ENCODE peak calls at places on chromosomes 6 and 20, in six cellular contexts. Y, H, J, W, P and M are unnamed samples.

GRCh38 chr6:3337521-3338350 is 79.0 kb downstream of the PSMG4 start:
- DNase-seq in Y (no peak), W (no peak), P (no peak), J (peak), H (no peak), M (no peak)

GRCh38 chr20:41300906-41301305 is 16.6 kb downstream of the ZHX3 start:
- DNase-seq in J (no peak), H (no peak), W (no peak), P (no peak), Y (no peak), M (no peak)

GRCh38 chr6:122476131-122476530 is 4.5 kb upstream of the SERINC1 start:
- DNase-seq in J (peak), W (no peak), Y (no peak), P (no peak), H (no peak), M (no peak)

GRCh38 chr6:128371113-128371512 is 149.3 kb downstream of the PTPRK start:
- DNase-seq in H (no peak), W (no peak), Y (no peak), J (no peak), P (no peak), M (no peak)

GRCh38 chr6:53943410-53943809 is 148.6 kb downstream of the LRRC1 start:
- DNase-seq in P (no peak), Y (no peak), H (no peak), J (no peak), W (no peak), M (no peak)

GRCh38 chr20:20603339-20603990 is 109.0 kb downstream of the RALGAPA2 start:
- DNase-seq in P (no peak), H (no peak), W (no peak), J (peak), Y (no peak), M (no peak)

GRCh38 chr6:14871196-14871595 is 374.7 kb upstream of the JARID2 start:
- DNase-seq in J (no peak), H (no peak), P (no peak), W (no peak), Y (no peak), M (no peak)

GRCh38 chr6:146546440-146546839 is 2.8 kb downstream of the RAB32 start:
- DNase-seq in H (no peak), W (peak), Y (no peak), J (no peak), P (no peak), M (no peak)

GRCh38 chr6:140912686-140913085 is 1220.0 kb upstream of the GJE1 start:
- DNase-seq in Y (no peak), P (no peak), H (no peak), W (no peak), J (no peak), M (no peak)

GRCh38 chr6:21321076-21321475 is 272.5 kb upstream of the SOX4 start:
- DNase-seq in Y (no peak), H (no peak), P (no peak), J (no peak), W (no peak), M (no peak)

GRCh38 chr6:1538810-1539482 is 70.8 kb upstream of the FOXC1 start:
- DNase-seq in W (no peak), J (no peak), Y (no peak), H (no peak), P (no peak), M (no peak)

GRCh38 chr20:43844778-43845614 is 69.7 kb upstream of the TOX2 start:
- DNase-seq in J (peak), P (no peak), H (no peak), W (peak), Y (no peak), M (no peak)
- TF ChIP-seq CTCF in J (peak), P (peak), H (no peak), W (peak), Y (no peak), M (no peak)

GRCh38 chr6:43095939-43096338 is 19.8 kb downstream of the PTK7 start:
- DNase-seq in Y (no peak), W (no peak), P (no peak), J (no peak), H (no peak), M (no peak)
- TF ChIP-seq CTCF in Y (no peak), W (no peak), P (no peak), J (no peak), H (no peak), M (no peak)

DNA sequence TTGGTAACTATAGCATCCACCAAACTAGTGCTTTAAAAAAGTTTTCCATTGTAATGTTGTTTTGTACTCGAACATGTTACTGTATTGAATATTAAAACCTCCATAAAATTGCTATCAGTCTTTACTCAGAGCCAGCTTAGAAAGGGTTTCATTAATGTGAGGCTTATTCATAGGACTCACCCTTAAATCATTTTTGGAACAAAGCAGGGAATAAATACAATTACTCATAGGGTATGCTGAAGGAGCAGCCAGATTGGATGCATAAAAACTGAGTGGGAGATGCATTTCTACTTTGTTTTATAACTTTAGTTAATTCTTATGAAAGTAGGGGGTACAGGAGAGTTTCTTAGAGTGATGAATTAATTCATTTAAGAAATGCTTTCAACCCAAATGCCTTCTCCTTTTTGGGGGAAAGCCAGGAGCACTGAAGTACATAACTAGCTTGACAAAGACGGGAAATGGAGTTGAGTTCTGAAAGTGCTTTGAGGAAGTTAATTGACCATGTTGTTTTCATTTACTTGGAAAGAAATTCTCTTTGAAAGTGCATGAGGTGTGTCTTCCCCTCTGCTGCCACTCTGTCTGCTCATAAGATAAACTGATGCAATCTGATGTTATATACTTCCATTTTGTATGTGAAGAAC is 90.3 kb downstream of the RNF144B start:
- DNase-seq in J (peak), H (no peak), P (no peak), Y (no peak), W (no peak), M (no peak)
- TF ChIP-seq CTCF in J (no peak), H (no peak), P (no peak), Y (no peak), W (no peak), M (no peak)

GRCh38 chr6:149615805-149616204 is 32.7 kb downstream of the KATNA1 start:
- DNase-seq in H (no peak), Y (no peak), W (no peak), J (no peak), P (no peak), M (no peak)
- TF ChIP-seq CTCF in H (no peak), Y (no peak), W (no peak), J (no peak), P (no peak), M (no peak)

GRCh38 chr20:3811421-3812258 is 8.7 kb upstream of the AP5S1 start:
- DNase-seq in P (peak), H (peak), W (peak), J (peak), Y (peak), M (peak)
- TF ChIP-seq CTCF in P (no peak), H (no peak), W (no peak), J (no peak), Y (no peak), M (no peak)